ENCODE peak calls at places on chromosome 4, in nine cellular contexts. H, M, S, Q, R, L, E, N and X are unnamed samples.

GRCh38 chr4:154018659-154019058 is 229.8 kb upstream of the SFRP2 start:
- DNase-seq in H (no peak), M (no peak), S (no peak), Q (no peak), R (no peak), L (peak), E (no peak), N (peak), X (no peak)

GRCh38 chr4:48772568-48772967 is 7.5 kb downstream of the FRYL start:
- DNase-seq in H (no peak), M (no peak), S (no peak), Q (no peak), R (no peak), L (no peak), E (no peak), N (no peak), X (no peak)

GRCh38 chr4:6520051-6520450 is 47.6 kb upstream of the PPP2R2C start:
- DNase-seq in H (no peak), M (no peak), S (no peak), Q (no peak), R (no peak), L (no peak), E (no peak), N (no peak), X (no peak)

GRCh38 chr4:166896254-166896653 is 338.0 kb downstream of the SPOCK3 start:
- DNase-seq in H (no peak), M (no peak), S (no peak), Q (no peak), R (no peak), L (no peak), E (no peak), N (no peak), X (no peak)

GRCh38 chr4:182245541-182246245 is 2.5 kb downstream of the TENM3 start:
- DNase-seq in H (peak), M (peak), S (no peak), Q (peak), R (no peak), L (no peak), E (no peak), N (peak), X (no peak)

GRCh38 chr4:64899563-64899962 is 490.3 kb upstream of the TECRL start:
- DNase-seq in H (peak), M (no peak), S (no peak), Q (no peak), R (no peak), L (peak), E (no peak), N (no peak), X (no peak)

GRCh38 chr4:6916587-6917444 is 7.2 kb downstream of the TBC1D14 start:
- DNase-seq in H (peak), M (no peak), S (peak), Q (peak), R (peak), L (peak), E (no peak), N (no peak), X (no peak)

GRCh38 chr4:105471566-105472176 is 2.2 kb downstream of the PPA2 start:
- DNase-seq in H (peak), M (peak), S (peak), Q (peak), R (peak), L (peak), E (peak), N (peak), X (peak)

GRCh38 chr4:17763931-17764330 is 17.5 kb downstream of the FAM184B start:
- DNase-seq in H (no peak), M (no peak), S (no peak), Q (no peak), R (no peak), L (no peak), E (no peak), N (no peak), X (no peak)

GRCh38 chr4:174528226-174528625 is 5.9 kb upstream of the HPGD start:
- DNase-seq in H (peak), M (no peak), S (no peak), Q (no peak), R (no peak), L (no peak), E (no peak), N (peak), X (no peak)

GRCh38 chr4:99863804-99864203 is 30.4 kb downstream of the LAMTOR3 start:
- DNase-seq in H (peak), M (peak), S (peak), Q (peak), R (no peak), L (peak), E (peak), N (no peak), X (peak)

GRCh38 chr4:151792525-151792924 is 31.7 kb upstream of the GATB start:
- DNase-seq in H (no peak), M (no peak), S (no peak), Q (no peak), R (no peak), L (no peak), E (no peak), N (no peak), X (no peak)

GRCh38 chr4:31089815-31090214 is 369.6 kb downstream of the PCDH7 start:
- DNase-seq in H (peak), M (peak), S (peak), Q (peak), R (peak), L (peak), E (peak), N (no peak), X (no peak)

GRCh38 chr4:114417214-114417613 is 181.4 kb upstream of the UGT8 start:
- DNase-seq in H (no peak), M (no peak), S (no peak), Q (peak), R (no peak), L (peak), E (no peak), N (peak), X (no peak)

GRCh38 chr4:182143086-182143821 is 99.9 kb upstream of the TENM3 start:
- DNase-seq in H (peak), M (peak), S (peak), Q (peak), R (no peak), L (peak), E (peak), N (peak), X (no peak)

GRCh38 chr4:76305971-76306881 is at the start of gene STBD1:
- DNase-seq in H (peak), M (peak), S (peak), Q (peak), R (peak), L (peak), E (peak), N (peak), X (no peak)

GRCh38 chr4:163331629-163332360 is 601 bp downstream of the NPY1R start:
- DNase-seq in H (peak), M (peak), S (peak), Q (peak), R (no peak), L (peak), E (no peak), N (peak), X (no peak)

GRCh38 chr4:678331-678734 is 4.0 kb downstream of the MYL5 start:
- DNase-seq in H (no peak), M (no peak), S (no peak), Q (no peak), R (no peak), L (no peak), E (no peak), N (no peak), X (no peak)

GRCh38 chr4:6582889-6583504 is 8.0 kb downstream of the MAN2B2 start:
- DNase-seq in H (peak), M (peak), S (peak), Q (no peak), R (no peak), L (peak), E (peak), N (no peak), X (no peak)

GRCh38 chr4:56315041-56315440 is 72.2 kb downstream of the AASDH start:
- DNase-seq in H (no peak), M (no peak), S (no peak), Q (no peak), R (no peak), L (no peak), E (no peak), N (no peak), X (no peak)

GRCh38 chr4:4671774-4672349 is 130.0 kb upstream of the STX18 start:
- DNase-seq in H (no peak), M (peak), S (no peak), Q (no peak), R (no peak), L (no peak), E (peak), N (no peak), X (no peak)

GRCh38 chr4:45741897-45742296 is 382.0 kb downstream of the GABRG1 start:
- DNase-seq in H (no peak), M (no peak), S (no peak), Q (peak), R (no peak), L (no peak), E (no peak), N (peak), X (no peak)

GRCh38 chr4:152738812-152739211 is 40.7 kb downstream of the TIGD4 start:
- DNase-seq in H (peak), M (peak), S (peak), Q (no peak), R (no peak), L (peak), E (peak), N (no peak), X (no peak)

GRCh38 chr4:151485541-151486131 is 76.7 kb downstream of the FHIP1A start:
- DNase-seq in H (no peak), M (no peak), S (no peak), Q (no peak), R (no peak), L (peak), E (no peak), N (no peak), X (no peak)

GRCh38 chr4:74934016-74934821 is 1.3 kb downstream of the PARM1 start:
- DNase-seq in H (peak), M (peak), S (peak), Q (peak), R (peak), L (peak), E (peak), N (peak), X (no peak)

GRCh38 chr4:36255575-36255974 is 11.3 kb upstream of the ARAP2 start:
- DNase-seq in H (no peak), M (no peak), S (no peak), Q (no peak), R (no peak), L (no peak), E (no peak), N (no peak), X (no peak)
- H3K4me3 ChIP-seq in H (no peak), M (no peak), S (no peak), Q (no peak), R (no peak), L (no peak), E (no peak), N (no peak), X (no peak)

GRCh38 chr4:96170198-96170597 is 330.3 kb downstream of the PDHA2 start:
- DNase-seq in H (no peak), M (no peak), S (no peak), Q (no peak), R (peak), L (no peak), E (no peak), N (no peak), X (no peak)
- TF ChIP-seq CTCF in H (no peak), M (no peak), S (no peak), Q (no peak), R (no peak), L (no peak), E (no peak), N (peak), X (no peak)

DNA sequence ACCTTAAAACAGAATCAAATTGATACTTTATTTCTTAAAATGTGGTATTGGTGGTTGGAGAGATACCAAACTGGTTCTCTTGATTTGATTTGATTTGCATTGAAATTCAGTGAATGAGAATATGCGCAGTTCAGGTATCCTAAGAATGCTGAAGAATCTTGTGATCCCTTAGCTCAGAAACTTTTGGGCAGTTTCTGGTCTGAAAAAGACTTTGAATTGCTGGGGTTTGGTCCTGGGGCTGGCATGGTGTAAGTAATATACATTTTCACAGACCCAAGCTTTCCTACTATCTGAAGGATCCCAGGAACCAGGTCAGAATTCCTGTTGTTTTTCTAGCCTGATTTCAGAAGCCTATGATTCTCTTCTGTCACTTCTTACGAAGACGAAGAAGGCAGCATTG is 6.6 kb downstream of the RAB33B start:
- DNase-seq in H (no peak), M (no peak), S (no peak), Q (no peak), R (no peak), L (no peak), E (no peak), N (no peak), X (no peak)
- H3K4me3 ChIP-seq in H (no peak), M (no peak), S (no peak), Q (no peak), R (no peak), L (no peak), E (no peak), N (no peak), X (no peak)

GRCh38 chr4:16693040-16693506 is 205.4 kb downstream of the LDB2 start:
- DNase-seq in H (peak), M (no peak), S (no peak), Q (no peak), R (no peak), L (no peak), E (no peak), N (no peak), X (no peak)

GRCh38 chr4:16693641-16694040 is 204.8 kb downstream of the LDB2 start:
- DNase-seq in H (no peak), M (no peak), S (no peak), Q (no peak), R (no peak), L (no peak), E (no peak), N (no peak), X (no peak)

GRCh38 chr4:16695896-16696295 is 202.5 kb downstream of the LDB2 start:
- DNase-seq in H (no peak), M (no peak), S (no peak), Q (no peak), R (no peak), L (no peak), E (no peak), N (no peak), X (no peak)

GRCh38 chr4:16692493-16692892 is 206.0 kb downstream of the LDB2 start:
- DNase-seq in H (no peak), M (no peak), S (no peak), Q (no peak), R (no peak), L (peak), E (peak), N (no peak), X (no peak)

GRCh38 chr4:16694491-16695276 is 203.8 kb downstream of the LDB2 start:
- DNase-seq in H (peak), M (peak), S (no peak), Q (no peak), R (no peak), L (no peak), E (peak), N (no peak), X (no peak)
- TF ChIP-seq CTCF in H (no peak), M (no peak), S (no peak), Q (no peak), R (no peak), L (no peak), E (no peak), N (no peak), X (no peak)

GRCh38 chr4:2256156-2256731 is 5.7 kb downstream of the MXD4 start:
- DNase-seq in H (no peak), M (no peak), S (no peak), Q (no peak), R (no peak), L (no peak), E (no peak), N (no peak), X (no peak)

GRCh38 chr4:2256781-2257191 is 5.1 kb downstream of the MXD4 start:
- DNase-seq in H (peak), M (no peak), S (peak), Q (no peak), R (peak), L (peak), E (no peak), N (no peak), X (no peak)

GRCh38 chr4:2259036-2259540 is 2.8 kb downstream of the MXD4 start:
- DNase-seq in H (no peak), M (no peak), S (no peak), Q (no peak), R (peak), L (no peak), E (no peak), N (no peak), X (no peak)

GRCh38 chr4:2258091-2259035 is 3.5 kb downstream of the MXD4 start:
- DNase-seq in H (no peak), M (no peak), S (no peak), Q (no peak), R (peak), L (no peak), E (no peak), N (no peak), X (no peak)

GRCh38 chr4:2257361-2258001 is 4.4 kb downstream of the MXD4 start:
- DNase-seq in H (no peak), M (no peak), S (no peak), Q (no peak), R (peak), L (no peak), E (no peak), N (no peak), X (no peak)
- H3K4me3 ChIP-seq in H (no peak), M (no peak), S (no peak), Q (no peak), R (no peak), L (no peak), E (no peak), N (no peak), X (no peak)